ENCODE peak calls at places on chromosome 13, in eight cellular contexts. P is upper lobe of left lung; J is IMR-90; E is neural crest cell; F is stomach; I is thoracic aorta; U is uterus; S is CD4-positive, alpha-beta T cell. B is an unnamed sample.

GRCh38 chr13:29105779-29106178 is 285.6 kb downstream of the MTUS2 start:
- DNase-seq in P (no peak), J (no peak), E (no peak), F (no peak), I (no peak), U (no peak), S (no peak), B (no peak)

GRCh38 chr13:51246411-51247298 is 24.5 kb downstream of the FAM124A start:
- DNase-seq in P (no peak), J (no peak), E (no peak), F (no peak), I (no peak), U (no peak), S (no peak), B (no peak)

GRCh38 chr13:19185865-19186645 is 4.4 kb upstream of the TUBA3C start:
- DNase-seq in P (no peak), J (no peak), E (no peak), F (no peak), I (no peak), U (no peak), S (no peak), B (no peak)

GRCh38 chr13:64158910-64159309 is 2743.3 kb upstream of the PCDH20 start:
- DNase-seq in P (no peak), J (peak), E (no peak), F (no peak), I (no peak), U (no peak), S (no peak), B (no peak)

GRCh38 chr13:33728271-33729037 is 89.5 kb upstream of the RFC3 start:
- DNase-seq in P (peak), J (no peak), E (no peak), F (no peak), I (no peak), U (no peak), S (no peak), B (no peak)

GRCh38 chr13:42758515-42758914 is 22.9 kb upstream of the FAM216B start:
- DNase-seq in P (no peak), J (no peak), E (no peak), F (no peak), I (no peak), U (no peak), S (no peak), B (no peak)

GRCh38 chr13:75458696-75459422 is 23.1 kb downstream of the TBC1D4 start:
- DNase-seq in P (peak), J (no peak), E (no peak), F (peak), I (no peak), U (no peak), S (no peak), B (no peak)

GRCh38 chr13:41492432-41493267 is 35.3 kb downstream of the RGCC start:
- DNase-seq in P (no peak), J (no peak), E (no peak), F (no peak), I (no peak), U (no peak), S (no peak), B (no peak)

GRCh38 chr13:51047434-51048165 is 63.5 kb downstream of the C13orf42 start:
- DNase-seq in P (no peak), J (no peak), E (no peak), F (no peak), I (no peak), U (no peak), S (no peak), B (no peak)

GRCh38 chr13:50187352-50188029 is 172.2 kb downstream of the KCNRG start:
- DNase-seq in P (no peak), J (no peak), E (no peak), F (no peak), I (no peak), U (no peak), S (no peak), B (no peak)

GRCh38 chr13:43238341-43239083 is 215.1 kb downstream of the DNAJC15 start:
- DNase-seq in P (no peak), J (no peak), E (no peak), F (no peak), I (no peak), U (no peak), S (no peak), B (no peak)

GRCh38 chr13:110444226-110444653 is 117.3 kb downstream of the RAB20 start:
- DNase-seq in P (no peak), J (peak), E (no peak), F (no peak), I (no peak), U (peak), S (no peak), B (no peak)
- TF ChIP-seq CTCF in P (no peak), J (peak), E (no peak), F (no peak), I (no peak), U (peak), S (no peak), B (no peak)

DNA sequence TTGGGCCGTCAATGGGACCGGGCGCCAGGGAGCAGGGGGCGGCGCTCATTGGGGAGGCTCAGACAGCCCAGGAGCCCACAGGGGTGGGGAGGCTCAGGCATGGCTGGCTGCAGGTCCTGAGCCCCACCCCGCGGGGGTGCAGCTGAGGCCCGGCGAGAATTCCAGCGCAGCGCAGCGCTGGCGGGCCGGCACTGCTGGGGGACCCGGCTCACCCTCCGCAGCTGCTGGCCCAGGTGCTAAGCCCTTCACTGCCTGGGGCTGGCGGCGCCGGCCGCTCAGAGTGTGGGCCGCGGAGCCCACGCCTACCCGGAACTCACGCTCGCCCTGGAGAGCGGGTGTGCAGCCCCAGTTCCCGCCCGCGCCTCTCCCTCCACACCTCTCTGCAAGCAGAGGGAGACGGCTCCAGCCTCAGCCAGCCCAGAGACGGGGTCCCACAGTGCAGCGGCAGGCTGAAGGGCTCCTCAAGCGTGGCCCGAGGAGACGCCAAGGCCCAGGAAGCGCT is 1227.4 kb downstream of the PCDH17 start:
- DNase-seq in P (no peak), J (no peak), E (no peak), F (no peak), I (no peak), U (no peak), S (no peak), B (no peak)
- TF ChIP-seq CTCF in P (no peak), J (no peak), E (no peak), F (no peak), I (no peak), U (no peak), S (no peak), B (no peak)

DNA sequence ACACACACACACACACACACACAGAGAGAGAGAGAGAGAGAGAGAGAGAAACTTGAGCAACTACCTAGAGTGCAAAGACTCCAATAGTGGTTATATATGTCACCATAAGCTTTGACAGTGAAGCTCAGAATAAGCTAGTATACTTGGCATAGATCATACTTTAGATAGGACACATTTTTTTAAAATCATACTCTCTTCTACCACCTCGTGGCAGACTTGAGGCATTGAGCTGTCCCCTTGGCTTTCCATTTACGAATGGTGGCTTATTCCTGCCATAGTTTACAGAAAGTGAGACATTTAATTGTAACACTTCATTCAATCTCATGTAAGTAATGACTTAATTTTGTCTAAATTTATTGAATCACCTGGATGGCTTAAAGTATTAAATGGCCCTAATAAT is 108.2 kb downstream of the EDNRB start:
- DNase-seq in P (no peak), J (peak), E (no peak), F (no peak), I (no peak), U (no peak), S (no peak), B (no peak)
- TF ChIP-seq CTCF in P (peak), J (peak), E (peak), F (no peak), I (no peak), U (no peak), S (no peak), B (no peak)

GRCh38 chr13:92270990-92271389 is 872.6 kb downstream of the GPC5 start:
- DNase-seq in P (no peak), J (no peak), E (no peak), F (no peak), I (no peak), U (no peak), S (no peak), B (no peak)
- TF ChIP-seq CTCF in P (no peak), J (no peak), E (no peak), F (no peak), I (no peak), U (no peak), S (no peak), B (no peak)

DNA sequence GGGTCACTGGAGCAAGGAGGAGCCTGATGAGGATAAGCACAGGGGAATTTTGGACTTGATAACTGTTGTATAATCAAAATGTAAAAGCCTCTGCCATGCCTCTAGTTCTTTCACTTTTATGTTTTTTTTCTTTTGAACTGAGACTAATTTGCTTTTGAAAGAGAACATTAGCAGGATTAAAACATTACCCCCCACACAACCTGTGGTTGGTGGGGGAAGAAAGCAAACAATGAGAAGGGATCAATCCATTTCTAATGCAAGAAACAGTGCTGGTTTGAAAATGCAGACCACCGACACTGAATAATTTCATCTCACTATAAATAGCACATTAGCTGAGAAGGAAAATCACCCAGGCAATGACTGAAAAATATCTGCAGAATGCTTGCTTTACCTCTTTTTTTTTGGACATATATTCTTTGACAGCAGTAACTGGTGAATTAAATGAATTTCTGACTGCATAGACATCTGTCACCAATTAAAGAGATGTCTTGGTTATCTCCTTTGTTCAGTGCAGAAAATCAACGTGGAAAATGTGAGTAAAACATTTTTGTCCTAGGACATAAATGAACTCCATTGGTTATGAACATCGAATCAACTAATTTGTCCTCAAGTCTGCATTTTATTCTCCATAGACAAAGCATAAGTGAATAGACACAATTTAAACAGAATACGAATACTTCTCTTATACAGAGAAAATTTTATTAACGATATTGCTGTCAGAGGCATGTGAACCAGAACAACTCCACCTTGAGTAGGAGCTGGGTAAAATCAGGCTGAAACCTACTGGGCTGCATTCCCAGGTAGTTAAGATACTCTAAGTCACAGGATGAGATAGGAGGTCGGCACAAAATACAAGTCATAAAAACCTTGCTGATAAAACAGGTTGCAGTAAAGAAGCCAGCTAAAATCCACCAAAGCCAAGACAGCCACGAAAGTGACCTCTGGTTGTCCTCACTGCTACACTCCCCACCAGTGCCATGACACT is 48.8 kb upstream of the TRPC4 start:
- DNase-seq in P (no peak), J (no peak), E (no peak), F (no peak), I (no peak), U (no peak), S (no peak), B (no peak)
- TF ChIP-seq CTCF in P (no peak), J (no peak), E (no peak), F (no peak), I (no peak), U (no peak), S (no peak), B (no peak)

B was measured in mesothelial cell of epicardium.